ENCODE peak calls at places on chromosomes 1 and 21, in five cellular contexts. X is activated CD8-positive, alpha-beta T cell treated with anti-CD3 and anti-CD28 coated beads for 36 hours; N is fibroblast of the aortic adventitia; H is body of pancreas; V is stomach. Q is an unnamed sample.

GRCh38 chr1:2232916-2233438 is 4.9 kb downstream of the SKI start:
- DNase-seq in X (no peak), N (no peak), H (no peak), V (no peak), Q (no peak)

GRCh38 chr1:240585975-240586374 is 26.0 kb downstream of the GREM2 start:
- DNase-seq in X (no peak), N (no peak), H (no peak), V (no peak), Q (no peak)

GRCh38 chr1:52668711-52669110 is 29.4 kb downstream of the COA7 start:
- DNase-seq in X (no peak), N (peak), H (no peak), V (no peak), Q (no peak)

GRCh38 chr21:37073417-37074194 is 552 bp downstream of the TTC3 start:
- DNase-seq in X (peak), N (peak), H (peak), V (peak), Q (peak)

GRCh38 chr1:234782057-234782800 is 172.3 kb upstream of the IRF2BP2 start:
- DNase-seq in X (no peak), N (no peak), H (no peak), V (no peak), Q (no peak)

GRCh38 chr1:31327381-31327780 is 30.5 kb downstream of the ZCCHC17 start:
- DNase-seq in X (no peak), N (peak), H (no peak), V (no peak), Q (no peak)

GRCh38 chr21:41768371-41769042 is 1.7 kb upstream of the RIPK4 start:
- DNase-seq in X (peak), N (peak), H (peak), V (peak), Q (peak)

GRCh38 chr1:218303176-218303575 is 18.1 kb downstream of the RRP15 start:
- DNase-seq in X (no peak), N (no peak), H (no peak), V (no peak), Q (no peak)

GRCh38 chr1:165114022-165114888 is 242.3 kb downstream of the LMX1A start:
- DNase-seq in X (peak), N (peak), H (peak), V (no peak), Q (peak)

GRCh38 chr1:4152266-4152665 is 252.2 kb upstream of the C1orf174 start:
- DNase-seq in X (no peak), N (no peak), H (no peak), V (no peak), Q (no peak)

GRCh38 chr1:45557422-45557944 is 6.9 kb downstream of the AKR1A1 start:
- DNase-seq in X (no peak), N (no peak), H (peak), V (peak), Q (no peak)

GRCh38 chr1:12158362-12159092 is 8.3 kb upstream of the TNFRSF1B start:
- DNase-seq in X (peak), N (no peak), H (no peak), V (no peak), Q (no peak)

GRCh38 chr1:51690285-51690961 is 73.5 kb downstream of the OSBPL9 start:
- DNase-seq in X (no peak), N (peak), H (peak), V (no peak), Q (peak)

GRCh38 chr1:183180634-183181056 is 5.4 kb upstream of the LAMC2 start:
- DNase-seq in X (peak), N (peak), H (peak), V (no peak), Q (peak)

GRCh38 chr1:151993084-151993733 is 450 bp downstream of the S100A10 start:
- DNase-seq in X (peak), N (no peak), H (peak), V (peak), Q (peak)

GRCh38 chr1:6045561-6045960 is at the start of gene KCNAB2:
- DNase-seq in X (no peak), N (no peak), H (no peak), V (no peak), Q (no peak)

GRCh38 chr1:158285756-158286241 is 3.9 kb upstream of the CD1C start:
- DNase-seq in X (peak), N (no peak), H (peak), V (peak), Q (peak)

GRCh38 chr1:171213559-171214454 is 28.7 kb downstream of the FMO2 start:
- DNase-seq in X (no peak), N (no peak), H (no peak), V (no peak), Q (no peak)

GRCh38 chr1:175073633-175074032 is 6.0 kb downstream of the TNN start:
- DNase-seq in X (no peak), N (no peak), H (no peak), V (no peak), Q (no peak)

GRCh38 chr1:63723618-63724017 is 50.2 kb upstream of the ROR1 start:
- DNase-seq in X (no peak), N (no peak), H (no peak), V (no peak), Q (no peak)

GRCh38 chr1:182329471-182329870 is 62.1 kb downstream of the GLUL start:
- DNase-seq in X (no peak), N (no peak), H (no peak), V (no peak), Q (no peak)

GRCh38 chr1:151982300-151983005 is 11.2 kb downstream of the S100A10 start:
- DNase-seq in X (no peak), N (no peak), H (no peak), V (no peak), Q (no peak)

GRCh38 chr21:35046223-35046690 is 2.8 kb downstream of the RUNX1 start:
- DNase-seq in X (peak), N (no peak), H (no peak), V (no peak), Q (no peak)

GRCh38 chr1:205313681-205314308 is 7.8 kb downstream of the NUAK2 start:
- DNase-seq in X (peak), N (peak), H (peak), V (peak), Q (no peak)

GRCh38 chr21:46092026-46092764 is 5.7 kb upstream of the COL6A2 start:
- DNase-seq in X (no peak), N (peak), H (peak), V (peak), Q (no peak)

GRCh38 chr1:220521755-220522154 is 6.2 kb upstream of the MARK1 start:
- DNase-seq in X (no peak), N (no peak), H (no peak), V (no peak), Q (no peak)

GRCh38 chr1:201304126-201304525 is 20.8 kb downstream of the PKP1 start:
- DNase-seq in X (no peak), N (no peak), H (no peak), V (no peak), Q (no peak)

GRCh38 chr1:44777969-44778635 is 2.8 kb downstream of the RPS8 start:
- DNase-seq in X (no peak), N (no peak), H (no peak), V (no peak), Q (no peak)

GRCh38 chr1:150613061-150613920 is 16.1 kb downstream of the ENSA start:
- DNase-seq in X (peak), N (peak), H (peak), V (no peak), Q (peak)

GRCh38 chr1:82775402-82776000 is 974.8 kb downstream of the ADGRL2 start:
- DNase-seq in X (peak), N (peak), H (peak), V (no peak), Q (peak)

GRCh38 chr1:226034482-226034881 is 28.0 kb upstream of the H3-3A start:
- DNase-seq in X (no peak), N (peak), H (peak), V (peak), Q (no peak)

GRCh38 chr1:984476-984814 is 2.6 kb upstream of the PERM1 start:
- DNase-seq in X (no peak), N (no peak), H (no peak), V (no peak), Q (no peak)

GRCh38 chr1:224609333-224609732 is 6.8 kb upstream of the CNIH3 start:
- DNase-seq in X (no peak), N (no peak), H (no peak), V (no peak), Q (no peak)

DNA sequence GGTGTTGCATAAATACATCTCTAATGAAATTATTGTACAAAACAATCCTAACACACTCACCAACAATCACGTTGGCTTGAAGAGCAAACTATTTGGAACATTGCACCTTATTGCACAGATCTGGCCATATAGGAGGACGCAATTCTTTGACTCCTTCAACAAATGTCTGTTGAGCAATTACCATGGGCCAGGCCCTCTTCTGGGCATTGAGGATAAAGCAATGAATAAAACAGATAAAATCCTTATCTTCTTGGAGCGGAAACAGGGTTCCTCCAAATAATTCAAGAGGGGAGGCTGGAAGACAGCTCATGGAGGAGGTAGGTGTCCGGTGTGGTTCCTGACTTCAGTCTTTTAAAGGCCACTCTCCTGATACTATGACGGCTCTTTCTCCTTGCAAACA is 43.3 kb downstream of the PAX7 start:
- DNase-seq in X (no peak), N (no peak), H (no peak), V (no peak), Q (no peak)
- TF ChIP-seq CTCF in X (no peak), N (no peak), H (no peak), V (no peak), Q (no peak)

GRCh38 chr1:179366093-179366800 is 476 bp downstream of the AXDND1 start:
- DNase-seq in X (no peak), N (no peak), H (no peak), V (no peak), Q (no peak)

GRCh38 chr1:179369751-179370341 is 4.1 kb downstream of the AXDND1 start:
- DNase-seq in X (peak), N (peak), H (peak), V (no peak), Q (peak)

DNA sequence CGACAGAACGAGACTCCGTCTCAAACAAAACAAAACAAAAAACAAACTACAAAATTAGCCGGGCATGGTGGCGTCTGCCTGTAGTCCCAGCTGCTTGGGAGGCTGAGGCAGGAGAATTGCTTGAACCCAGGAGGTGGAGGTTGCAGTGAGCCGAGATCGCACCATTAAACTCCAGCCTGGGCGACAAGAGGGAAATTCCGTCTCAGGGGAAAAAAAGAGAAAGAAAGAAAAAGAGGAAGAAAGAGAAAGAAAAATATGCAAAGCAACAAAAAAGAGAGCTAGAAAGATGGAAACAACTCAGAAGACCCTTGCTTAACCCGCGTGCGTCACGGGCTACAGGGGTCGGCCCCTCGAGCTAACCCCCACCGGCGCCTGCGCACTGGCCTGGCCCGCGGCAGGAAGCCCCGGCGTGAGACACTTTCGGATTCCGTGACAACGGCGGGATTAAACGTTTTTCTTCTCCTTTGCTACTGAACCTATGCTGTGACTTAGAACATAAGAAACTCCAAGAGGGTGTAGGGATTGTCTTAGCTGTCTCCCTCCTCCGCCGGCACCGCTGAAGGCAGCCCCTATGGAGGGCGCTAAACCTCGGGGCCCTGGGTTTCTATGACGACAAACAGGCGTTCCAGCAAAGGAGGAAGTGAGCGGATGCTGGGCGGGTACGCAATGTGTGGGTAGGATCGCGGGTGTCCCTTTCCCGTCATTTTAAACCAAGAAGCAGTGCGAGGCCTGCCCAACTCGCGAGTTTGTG is at the start of gene AXDND1:
- DNase-seq in X (peak), N (peak), H (peak), V (peak), Q (peak)
- TF ChIP-seq CTCF in X (no peak), N (no peak), H (no peak), V (no peak), Q (no peak)

GRCh38 chr1:25206201-25206600 is 26.1 kb downstream of the SYF2 start:
- DNase-seq in X (no peak), N (no peak), H (no peak), V (no peak), Q (no peak)

GRCh38 chr1:25208561-25209222 is 23.6 kb downstream of the SYF2 start:
- DNase-seq in X (no peak), N (no peak), H (no peak), V (no peak), Q (no peak)

GRCh38 chr1:25208127-25208526 is 24.2 kb downstream of the SYF2 start:
- DNase-seq in X (no peak), N (no peak), H (no peak), V (no peak), Q (no peak)

GRCh38 chr1:25201006-25201405 is 31.3 kb downstream of the SYF2 start:
- DNase-seq in X (no peak), N (no peak), H (no peak), V (no peak), Q (no peak)

DNA sequence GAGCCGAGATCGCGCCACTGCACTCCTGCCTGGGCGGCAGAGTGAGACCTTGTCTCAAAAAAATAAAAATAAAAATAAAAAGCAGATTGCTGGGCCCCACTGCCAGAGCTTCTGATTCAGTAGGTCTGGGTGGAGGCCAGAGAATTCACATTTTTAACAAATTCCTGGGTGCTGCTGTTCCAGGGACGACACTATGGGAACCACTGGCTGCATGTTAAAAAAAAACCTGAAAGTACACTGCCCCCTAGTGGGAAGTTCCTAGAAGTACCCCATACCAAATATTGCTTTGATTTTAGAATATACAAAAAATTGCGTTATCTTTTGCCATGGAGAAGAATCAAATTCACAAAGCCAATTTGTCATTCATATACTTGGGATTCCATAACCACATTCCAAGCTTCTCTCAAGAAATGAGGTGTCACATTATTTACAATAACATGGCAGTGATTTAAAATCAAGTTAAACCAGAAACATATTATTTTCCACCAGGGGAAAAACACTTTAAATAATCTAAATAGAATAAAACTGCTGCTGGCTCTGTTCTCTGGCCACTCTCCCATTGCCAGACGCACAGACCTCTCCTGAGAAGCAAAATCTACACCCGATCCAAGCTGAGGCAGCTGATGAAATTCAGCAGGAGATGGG is 27.4 kb downstream of the SYF2 start:
- DNase-seq in X (peak), N (peak), H (peak), V (no peak), Q (no peak)
- TF ChIP-seq CTCF in X (peak), N (peak), H (peak), V (no peak), Q (no peak)

GRCh38 chr1:117289316-117289715 is 77.9 kb upstream of the MAN1A2 start:
- DNase-seq in X (no peak), N (no peak), H (no peak), V (no peak), Q (no peak)

GRCh38 chr1:117286562-117286961 is 75.8 kb upstream of the VTCN1 start:
- DNase-seq in X (no peak), N (no peak), H (no peak), V (no peak), Q (no peak)

GRCh38 chr1:117284408-117285215 is 73.9 kb upstream of the VTCN1 start:
- DNase-seq in X (no peak), N (peak), H (peak), V (no peak), Q (peak)
- TF ChIP-seq CTCF in X (no peak), N (peak), H (peak), V (no peak), Q (peak)

DNA sequence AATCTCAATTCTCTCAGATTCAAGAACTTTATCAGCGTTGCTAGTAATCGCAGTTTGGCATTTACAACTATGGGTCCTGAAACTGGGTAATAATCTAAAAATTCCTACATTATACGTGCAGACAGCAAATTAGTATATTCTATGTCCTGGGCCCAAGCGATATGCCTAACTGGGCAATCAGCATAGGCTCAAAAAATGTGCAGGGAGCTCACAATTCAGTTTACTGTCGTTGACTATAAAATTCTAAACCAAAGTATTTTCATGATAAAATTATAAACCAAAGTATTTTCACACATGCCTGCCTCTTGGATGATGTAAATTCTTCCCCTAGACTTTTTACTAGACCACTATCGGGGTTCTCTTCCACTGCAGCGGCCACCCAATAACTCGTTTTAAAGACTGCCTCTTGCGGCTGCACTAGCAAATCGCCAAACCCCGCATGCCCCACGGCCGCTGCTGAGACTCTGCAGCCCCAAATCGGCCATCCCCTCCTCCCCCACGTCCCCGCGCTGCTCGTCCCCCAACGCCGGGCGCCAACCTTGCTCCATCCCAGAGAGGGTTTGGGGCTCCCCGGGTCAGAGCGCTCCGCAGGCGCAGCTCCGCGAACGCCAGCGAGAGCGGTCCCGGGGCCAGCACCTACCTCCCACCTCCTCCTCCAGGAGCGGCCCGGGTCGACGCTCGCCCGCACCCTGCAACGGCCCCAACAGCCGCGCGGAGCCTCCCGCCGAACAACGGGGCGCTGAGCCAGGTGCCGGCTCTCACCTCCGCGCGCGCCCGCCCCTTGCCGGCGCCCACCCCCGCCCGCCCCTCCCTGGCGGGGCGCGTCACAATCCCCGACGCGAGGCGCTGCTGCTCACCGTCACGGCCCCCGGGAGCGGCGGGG is 506 bp downstream of the SSX2IP start:
- DNase-seq in X (peak), N (peak), H (peak), V (peak), Q (peak)
- TF ChIP-seq CTCF in X (no peak), N (peak), H (peak), V (no peak), Q (peak)

DNA sequence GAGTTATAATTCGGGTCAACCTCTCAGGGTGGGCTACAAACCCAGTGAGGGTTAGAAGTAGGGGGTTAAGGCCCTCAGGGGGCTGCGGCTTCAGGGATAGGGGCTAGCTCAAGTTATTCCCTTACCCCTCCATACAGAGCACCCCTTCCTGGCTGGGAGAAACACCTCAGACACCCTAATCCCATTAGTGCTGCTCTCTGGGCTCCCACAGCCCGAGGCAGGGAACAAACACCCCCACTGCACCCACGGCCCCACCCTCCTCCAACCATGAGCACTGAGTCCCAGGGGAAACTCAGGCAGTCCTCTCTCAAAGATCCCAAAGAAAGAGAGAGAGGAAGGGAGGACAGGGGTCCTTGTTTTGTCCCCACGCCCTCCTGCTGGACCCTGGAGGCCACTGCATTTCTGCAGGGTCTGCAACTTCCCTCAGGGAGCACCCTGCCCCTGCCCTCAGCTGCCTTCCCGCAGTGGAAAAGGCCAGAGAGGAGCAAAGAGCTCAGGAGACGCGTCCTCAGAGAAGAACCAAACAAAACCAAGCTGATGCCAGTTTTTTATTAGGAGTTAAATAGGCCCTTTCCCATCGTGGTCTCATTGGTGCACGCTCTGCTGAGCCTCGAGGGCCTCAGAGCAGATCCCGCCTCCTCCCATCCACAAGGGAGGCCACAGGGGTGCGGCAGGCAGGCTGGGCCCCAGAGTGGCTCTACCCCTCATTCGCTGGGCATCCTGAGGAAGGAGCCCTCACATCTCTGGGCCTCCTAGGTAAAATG is 1.4 kb upstream of the S100A4 start:
- DNase-seq in X (no peak), N (no peak), H (no peak), V (no peak), Q (no peak)
- TF ChIP-seq CTCF in X (no peak), N (peak), H (no peak), V (no peak), Q (no peak)

Q was measured in Calu3.